ENCODE peak calls at places on chromosomes 5 and 9, in six cellular contexts. F is HCT116, T is GM12878, S is H1, C is K562, D is SK-N-SH. L is an unnamed sample.
A peak's percentile ranks its signal among the peaks of the same experiment; 100 is the strongest.

GRCh38 chr9:124052401-124052800 is 40.8 kb downstream of the LHX2 start:
- DNase-seq in F (no peak), T (no peak), S (no peak), C (no peak), D (no peak), L (no peak)

GRCh38 chr5:72171667-72172066 is 64.4 kb downstream of the MAP1B start:
- DNase-seq in F (no peak), T (no peak), S (no peak), C (no peak), D (no peak), L (no peak)

GRCh38 chr5:136040746-136041415 is 12.1 kb downstream of the TGFBI start:
- DNase-seq in F (no peak), T (no peak), S (no peak), C (no peak), D (no peak), L (no peak)

GRCh38 chr9:131733601-131734061 is 6.2 kb downstream of the RAPGEF1 start:
- DNase-seq in F (no peak), T (no peak), S (no peak), C (peak; percentile 59), D (peak; percentile 70), L (no peak)

GRCh38 chr9:124835026-124835501 is 18.2 kb upstream of the WDR38 start:
- DNase-seq in F (no peak), T (no peak), S (no peak), C (peak; percentile 14), D (peak; percentile 91), L (no peak)

GRCh38 chr5:91283899-91284298 is 99.2 kb downstream of the ARRDC3 start:
- DNase-seq in F (peak; percentile 21), T (no peak), S (no peak), C (no peak), D (no peak), L (no peak)

GRCh38 chr5:57693488-57694305 is 211.1 kb upstream of the ACTBL2 start:
- DNase-seq in F (no peak), T (no peak), S (no peak), C (no peak), D (no peak), L (no peak)

GRCh38 chr9:104934686-104935413 is 6.9 kb upstream of the ABCA1 start:
- DNase-seq in F (no peak), T (no peak), S (no peak), C (no peak), D (no peak), L (no peak)

GRCh38 chr5:93421498-93421897 is 159.5 kb downstream of the NR2F1-AS1 start:
- DNase-seq in F (no peak), T (no peak), S (peak; percentile 57), C (no peak), D (no peak), L (no peak)

GRCh38 chr9:127961166-127961490 is 19.7 kb downstream of the EEIG1 start:
- DNase-seq in F (no peak), T (no peak), S (no peak), C (no peak), D (no peak), L (no peak)
- H3K4me1 ChIP-seq in F (peaks cover 68% of the 10 kb centered on the region), T (peaks cover 12% of the 10 kb centered on the region), S (no peaks in the 10 kb centered on the region), C (peaks cover 47% of the 10 kb centered on the region), D (peaks cover 33% of the 10 kb centered on the region), L (peaks cover 86% of the 10 kb centered on the region)

GRCh38 chr5:149405550-149406202 is 26.6 kb upstream of the IL17B start:
- DNase-seq in F (no peak), T (no peak), S (no peak), C (no peak), D (no peak), L (no peak)
- H3K27ac ChIP-seq in F (no peak overlapping the region), T (no peak overlapping the region), S (no peak overlapping the region), C (no peak overlapping the region), D (peak overlapping the region; percentile 90), L (no peak overlapping the region)

GRCh38 chr5:149962040-149962439 is 1.5 kb downstream of the SLC26A2 start:
- DNase-seq in F (no peak), T (no peak), S (no peak), C (peak; percentile 55), D (peak; percentile 73), L (peak; percentile 41)
- TF ChIP-seq SIN3A in F (no peak), T (no peak), S (no peak), C (no peak), D (no peak), L (no peak)

GRCh38 chr9:133139246-133140173 is 18.5 kb upstream of the RALGDS start:
- DNase-seq in F (no peak), T (no peak), S (no peak), C (no peak), D (no peak), L (no peak)
- H3K4me1 ChIP-seq in F (peaks cover 28% of the 10 kb centered on the region), T (peaks cover 43% of the 10 kb centered on the region), S (no peaks in the 10 kb centered on the region), C (peaks cover 93% of the 10 kb centered on the region), D (peaks cover 15% of the 10 kb centered on the region), L (peaks cover 63% of the 10 kb centered on the region)

DNA sequence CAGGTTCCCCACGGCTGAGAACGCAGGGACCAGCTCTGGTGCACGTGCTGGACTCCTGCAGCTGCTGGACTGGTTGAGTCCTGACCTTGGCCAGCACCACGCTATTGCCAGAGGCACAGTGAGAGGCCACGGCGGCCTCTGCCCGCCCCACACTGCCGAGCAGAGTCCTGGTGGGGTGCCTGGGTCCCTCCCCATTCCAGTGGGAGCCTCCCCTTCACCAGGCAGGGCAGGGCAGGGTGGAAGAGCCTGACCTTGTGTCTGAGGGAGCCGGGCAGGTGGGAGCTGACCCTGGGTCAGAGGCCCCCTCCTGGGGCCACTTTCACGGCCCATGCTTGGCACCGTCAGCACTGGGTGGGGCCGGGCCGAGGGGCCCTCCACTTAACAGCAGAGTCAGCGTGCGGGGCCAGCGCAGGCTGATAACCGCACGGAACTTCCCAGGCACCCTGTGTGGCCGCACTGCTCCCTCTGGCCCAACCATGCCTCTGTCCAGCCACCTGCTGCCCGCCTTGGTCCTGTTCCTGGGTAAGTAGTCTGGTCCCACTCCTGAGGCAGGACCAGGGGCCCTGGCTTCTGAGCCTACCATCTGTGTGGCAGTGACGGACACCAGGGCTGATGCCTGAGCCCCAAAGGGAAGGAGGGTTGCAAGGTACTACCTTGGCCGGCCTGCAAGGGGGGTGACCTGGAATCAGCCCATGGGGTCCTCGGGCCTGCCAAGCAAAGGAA is at the start of gene MAMDC4:
- DNase-seq in F (no peak), T (no peak), S (peak; percentile 47), C (no peak), D (no peak), L (no peak)
- H3K27ac ChIP-seq in F (no peak within 1 kb of the TSS), T (no peak within 1 kb of the TSS), S (no peak within 1 kb of the TSS), C (no peak within 1 kb of the TSS), D (no peak within 1 kb of the TSS), L (peak within 1 kb of the TSS; percentile 59)

DNA sequence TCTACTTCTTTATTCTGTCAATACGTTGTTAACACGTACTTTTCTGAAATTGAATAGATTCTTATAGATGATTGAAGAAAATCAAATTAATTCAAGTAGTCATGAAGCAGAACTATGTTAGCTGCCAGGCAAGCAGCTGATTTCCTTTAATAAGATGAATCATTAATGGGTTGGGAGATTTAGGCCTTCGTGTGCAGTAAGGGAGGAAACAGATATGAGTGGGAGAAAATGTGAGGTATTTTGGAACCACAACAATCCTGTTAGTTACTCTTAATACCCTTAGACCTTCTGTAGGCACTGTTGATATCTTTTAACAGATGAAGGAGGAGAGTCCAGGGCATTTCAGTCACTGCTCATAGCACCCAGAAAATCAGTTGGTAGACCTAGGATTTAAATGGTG is 121.0 kb downstream of the AOPEP start:
- DNase-seq in F (no peak), T (no peak), S (no peak), C (no peak), D (no peak), L (no peak)
- TF ChIP-seq SIN3A in F (no peak), T (no peak), S (no peak), C (no peak), D (no peak), L (no peak)

GRCh38 chr5:171639966-171640365 is 145.7 kb upstream of the SMIM23 start:
- DNase-seq in F (no peak), T (no peak), S (no peak), C (no peak), D (no peak), L (no peak)

GRCh38 chr5:171642894-171643293 is 142.7 kb upstream of the SMIM23 start:
- DNase-seq in F (no peak), T (no peak), S (no peak), C (no peak), D (no peak), L (no peak)

GRCh38 chr5:171640396-171640981 is 145.1 kb upstream of the SMIM23 start:
- DNase-seq in F (no peak), T (no peak), S (no peak), C (no peak), D (no peak), L (no peak)

GRCh38 chr5:171644536-171644935 is 141.1 kb upstream of the SMIM23 start:
- DNase-seq in F (no peak), T (no peak), S (no peak), C (no peak), D (peak; percentile 41), L (no peak)

GRCh38 chr5:171641891-171642290 is 143.7 kb upstream of the SMIM23 start:
- DNase-seq in F (no peak), T (no peak), S (no peak), C (no peak), D (no peak), L (no peak)
- H3K4me1 ChIP-seq in F (no peaks in the 10 kb centered on the region), T (no peaks in the 10 kb centered on the region), S (no peaks in the 10 kb centered on the region), C (no peaks in the 10 kb centered on the region), D (no peaks in the 10 kb centered on the region), L (no peaks in the 10 kb centered on the region)